ENCODE peak calls at places on chromosomes 1 and 21, in six cellular contexts. V is fibroblast of mammary gland, U is glutamatergic neuron, Y is neural progenitor cell, F is ovary, R is esophagus muscularis mucosa. X is an unnamed sample.

GRCh38 chr1:221284028-221284427 is 404.8 kb downstream of the HLX start:
- DNase-seq in F (no peak), R (no peak), Y (no peak), U (no peak), V (peak), X (no peak)

GRCh38 chr1:3469104-3469848 is 14.8 kb downstream of the ARHGEF16 start:
- DNase-seq in U (peak), V (no peak), Y (no peak), F (no peak), R (no peak), X (no peak)

GRCh38 chr1:204072951-204073836 is at the start of gene SOX13:
- DNase-seq in R (peak), F (peak), U (peak), V (peak), Y (peak), X (peak)

GRCh38 chr1:209869242-209870149 is 41.7 kb downstream of the UTP25 start:
- DNase-seq in U (no peak), R (no peak), F (no peak), V (peak), Y (no peak), X (no peak)

GRCh38 chr1:4115191-4115900 is 215.3 kb upstream of the C1orf174 start:
- DNase-seq in U (no peak), V (no peak), Y (no peak), F (no peak), R (no peak), X (no peak)

GRCh38 chr1:213332491-213332890 is 281.4 kb downstream of the RPS6KC1 start:
- DNase-seq in F (no peak), V (no peak), Y (no peak), U (no peak), R (no peak), X (no peak)

GRCh38 chr1:26848947-26849774 is 13.8 kb upstream of the SFN start:
- DNase-seq in F (no peak), R (no peak), V (peak), U (no peak), Y (no peak), X (no peak)

GRCh38 chr21:16578912-16579311 is 849.1 kb downstream of the USP25 start:
- DNase-seq in F (no peak), Y (no peak), U (no peak), V (peak), R (no peak), X (no peak)

GRCh38 chr1:189606795-189607476 is 870.7 kb downstream of the BRINP3 start:
- DNase-seq in Y (no peak), F (no peak), R (no peak), V (peak), U (no peak), X (no peak)

GRCh38 chr1:59393211-59394180 is 96.6 kb downstream of the FGGY start:
- DNase-seq in R (peak), F (peak), U (no peak), Y (peak), V (peak), X (peak)

GRCh38 chr1:151816964-151817730 is 11.9 kb upstream of the LINGO4 start:
- DNase-seq in F (no peak), U (no peak), R (no peak), Y (no peak), V (no peak), X (no peak)

GRCh38 chr1:98651116-98651625 is 10.3 kb upstream of the SNX7 start:
- DNase-seq in Y (peak), F (no peak), U (peak), R (no peak), V (no peak), X (no peak)

GRCh38 chr1:81594211-81594610 is 206.5 kb upstream of the ADGRL2 start:
- DNase-seq in Y (no peak), V (no peak), U (no peak), F (no peak), R (no peak), X (no peak)

GRCh38 chr1:65948609-65949229 is 156.0 kb downstream of the PDE4B start:
- DNase-seq in U (no peak), V (peak), F (no peak), R (no peak), Y (no peak), X (no peak)

GRCh38 chr1:243345205-243345604 is 89.4 kb downstream of the SDCCAG8 start:
- DNase-seq in R (no peak), Y (no peak), V (peak), U (no peak), F (peak), X (no peak)

GRCh38 chr1:64042331-64043100 is 160.9 kb upstream of the UBE2U start:
- DNase-seq in F (peak), U (no peak), R (peak), Y (peak), V (peak), X (no peak)

GRCh38 chr1:235151033-235151432 is 10.0 kb downstream of the RBM34 start:
- DNase-seq in R (no peak), U (no peak), Y (no peak), V (no peak), F (no peak), X (no peak)

GRCh38 chr21:31216206-31216605 is 127.9 kb downstream of the TIAM1 start:
- DNase-seq in Y (no peak), F (no peak), V (no peak), U (no peak), R (no peak), X (no peak)

GRCh38 chr1:235168375-235168774 is 7.3 kb upstream of the RBM34 start:
- DNase-seq in Y (no peak), U (no peak), R (no peak), V (no peak), F (no peak), X (no peak)

GRCh38 chr1:1281533-1282321 is 1.5 kb downstream of the SCNN1D start:
- DNase-seq in Y (no peak), R (no peak), U (peak), F (no peak), V (peak), X (no peak)

GRCh38 chr1:1437904-1438376 is 2.5 kb downstream of the VWA1 start:
- DNase-seq in Y (no peak), U (no peak), F (no peak), V (no peak), R (no peak), X (no peak)

GRCh38 chr1:12478612-12478985 is 139.4 kb downstream of the DHRS3 start:
- DNase-seq in R (no peak), V (no peak), F (no peak), Y (no peak), U (no peak), X (no peak)

GRCh38 chr1:214573386-214574358 is 22.3 kb upstream of the PTPN14 start:
- DNase-seq in U (no peak), Y (no peak), R (no peak), V (peak), F (no peak), X (no peak)

GRCh38 chr1:3056641-3057040 is 12.4 kb upstream of the PRDM16 start:
- DNase-seq in Y (no peak), F (no peak), V (no peak), U (no peak), R (no peak), X (no peak)

GRCh38 chr1:248788327-248788726 is 32.8 kb upstream of the LYPD8 start:
- DNase-seq in R (peak), V (no peak), Y (no peak), U (no peak), F (no peak), X (no peak)

GRCh38 chr21:44911066-44911383 is 9.7 kb downstream of the ITGB2 start:
- DNase-seq in U (no peak), V (no peak), F (no peak), R (no peak), Y (no peak), X (no peak)

GRCh38 chr1:65195495-65196417 is 47.8 kb downstream of the AK4 start:
- DNase-seq in R (no peak), Y (no peak), V (peak), F (no peak), U (no peak), X (no peak)

GRCh38 chr1:14724234-14724633 is 125.7 kb downstream of the KAZN start:
- DNase-seq in V (no peak), R (no peak), Y (peak), U (no peak), F (no peak), X (no peak)

GRCh38 chr1:109516872-109517271 is 7.3 kb upstream of the AMIGO1 start:
- DNase-seq in V (no peak), U (no peak), F (no peak), Y (no peak), R (no peak), X (no peak)

GRCh38 chr1:82819234-82819633 is 1018.5 kb downstream of the ADGRL2 start:
- DNase-seq in F (no peak), U (no peak), Y (no peak), V (no peak), R (no peak), X (no peak)

GRCh38 chr21:43345746-43346409 is 81.1 kb downstream of the SIK1 start:
- DNase-seq in U (no peak), R (no peak), V (peak), F (no peak), Y (no peak), X (no peak)

DNA sequence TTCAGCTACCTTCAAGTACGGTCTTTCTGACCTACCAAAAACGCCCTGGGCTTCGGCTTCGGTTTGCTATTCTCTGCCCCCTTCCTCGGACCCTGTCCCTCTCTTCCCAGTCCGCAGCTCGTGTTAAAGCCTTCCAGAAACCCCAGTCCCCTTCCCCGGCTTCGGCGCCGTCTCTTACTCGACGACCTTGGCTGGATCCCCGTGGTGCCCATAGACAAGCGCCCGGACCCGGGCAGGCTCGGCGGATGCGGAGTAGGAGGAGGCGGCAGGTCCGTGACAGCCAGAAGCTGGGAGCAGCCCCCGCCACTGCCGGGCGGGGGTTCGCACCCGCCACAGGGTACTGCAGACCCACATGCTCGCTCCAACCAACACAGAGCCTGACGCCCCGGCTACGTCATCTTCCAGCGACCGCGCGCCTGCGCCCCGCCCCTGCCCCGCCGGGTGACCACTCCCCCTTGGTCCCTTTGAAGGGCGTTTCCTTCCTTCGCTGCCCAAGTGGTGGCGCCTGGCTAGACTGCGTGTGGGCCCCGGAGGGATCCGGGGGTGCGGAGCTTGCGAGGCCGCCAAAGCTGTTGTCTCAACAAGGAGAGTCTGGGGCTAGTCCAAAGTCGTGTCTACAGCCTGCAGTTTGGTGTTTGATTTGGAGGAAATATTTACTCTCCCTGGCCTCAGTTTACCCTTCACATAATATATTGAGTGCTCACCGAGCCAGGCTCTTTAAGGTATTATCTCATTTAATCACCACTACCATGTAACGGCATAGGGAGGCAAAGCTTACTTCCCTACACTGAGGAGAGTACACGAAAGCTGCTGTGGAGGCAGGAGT is at the start of gene MECR:
- DNase-seq in U (peak), R (peak), V (peak), Y (peak), F (peak), X (peak)
- TF ChIP-seq CTCF in U (no peak), R (peak), V (no peak), Y (peak), F (no peak), X (peak)

GRCh38 chr1:21539933-21540332 is 30.7 kb downstream of the ALPL start:
- DNase-seq in Y (peak), U (peak), V (no peak), F (no peak), R (no peak), X (peak)
- TF ChIP-seq CTCF in Y (peak), U (peak), V (no peak), F (no peak), R (no peak), X (peak)

GRCh38 chr1:165169028-165169427 is 187.5 kb downstream of the LMX1A start:
- DNase-seq in V (no peak), U (no peak), F (no peak), Y (no peak), R (no peak), X (no peak)
- TF ChIP-seq CTCF in V (no peak), U (no peak), F (no peak), Y (no peak), R (no peak), X (no peak)

GRCh38 chr1:93846929-93847810 is 31.8 kb downstream of the DNTTIP2 start:
- DNase-seq in Y (peak), F (peak), U (peak), R (peak), V (peak), X (peak)
- TF ChIP-seq CTCF in Y (peak), F (no peak), U (no peak), R (peak), V (no peak), X (peak)

DNA sequence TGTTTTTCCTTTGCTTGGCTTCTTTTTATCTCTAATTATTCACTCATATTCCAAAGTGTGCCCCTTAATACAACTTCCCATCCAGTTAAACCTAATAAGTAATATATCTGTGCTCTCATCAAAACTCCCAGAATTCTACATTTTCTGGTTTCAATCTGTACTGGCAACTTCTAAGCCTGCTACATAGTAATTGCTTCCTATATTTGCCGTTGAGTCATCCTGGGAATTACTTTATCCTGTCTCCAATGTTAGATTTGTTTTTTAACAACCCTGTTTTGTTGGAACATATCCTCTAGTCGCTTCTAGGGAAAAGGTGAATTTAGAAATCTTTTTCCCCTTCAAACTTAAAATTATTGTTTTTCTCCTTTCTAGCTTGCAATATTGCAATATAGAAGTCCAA is 620.5 kb upstream of the PKN2 start:
- DNase-seq in R (no peak), U (no peak), V (peak), F (no peak), Y (no peak), X (no peak)
- TF ChIP-seq CTCF in R (no peak), U (no peak), V (no peak), F (no peak), Y (no peak), X (no peak)

X was measured in neural crest cell.